ENCODE peak calls at places on chromosomes 3 and 15, in ten cellular contexts. I, S, W, B, X, J, T, P, K and O are unnamed samples.

GRCh38 chr3:120909602-120909878 is 1.5 kb downstream of the STXBP5L start:
- DNase-seq in I (no peak), S (no peak), W (peak), B (peak), X (no peak), J (no peak), T (no peak), P (no peak), K (no peak), O (no peak)

GRCh38 chr15:51750942-51751686 is at the start of gene TMOD2:
- DNase-seq in I (peak), S (peak), W (peak), B (peak), X (no peak), J (peak), T (peak), P (peak), K (no peak), O (no peak)

GRCh38 chr3:107661447-107662108 is 138.8 kb downstream of the BBX start:
- DNase-seq in I (no peak), S (no peak), W (no peak), B (no peak), X (no peak), J (peak), T (no peak), P (no peak), K (no peak), O (no peak)

GRCh38 chr3:44584646-44585501 is at the start of gene ZNF660:
- DNase-seq in I (peak), S (peak), W (peak), B (peak), X (no peak), J (peak), T (peak), P (peak), K (no peak), O (peak)

GRCh38 chr3:105473521-105474223 is 107.0 kb downstream of the ALCAM start:
- DNase-seq in I (no peak), S (no peak), W (peak), B (no peak), X (no peak), J (peak), T (peak), P (no peak), K (no peak), O (no peak)

GRCh38 chr3:1275495-1275894 is 182.7 kb downstream of the CNTN6 start:
- DNase-seq in I (no peak), S (peak), W (peak), B (no peak), X (no peak), J (peak), T (no peak), P (no peak), K (no peak), O (no peak)

GRCh38 chr3:115627180-115628074 is 4.1 kb downstream of the GAP43 start:
- DNase-seq in I (no peak), S (no peak), W (no peak), B (no peak), X (no peak), J (no peak), T (no peak), P (no peak), K (no peak), O (no peak)

GRCh38 chr3:187016639-187017345 is 86.5 kb downstream of the ST6GAL1 start:
- DNase-seq in I (no peak), S (no peak), W (no peak), B (no peak), X (no peak), J (peak), T (peak), P (no peak), K (no peak), O (no peak)

GRCh38 chr3:168545591-168545990 is 449.9 kb upstream of the GOLIM4 start:
- DNase-seq in I (no peak), S (no peak), W (peak), B (no peak), X (no peak), J (no peak), T (peak), P (no peak), K (no peak), O (no peak)

GRCh38 chr3:15470261-15470660 is 42.9 kb downstream of the EAF1 start:
- DNase-seq in I (no peak), S (no peak), W (no peak), B (no peak), X (no peak), J (no peak), T (no peak), P (no peak), K (no peak), O (peak)

GRCh38 chr3:97958796-97959195 is 13.4 kb downstream of the RIOX2 start:
- DNase-seq in I (no peak), S (no peak), W (no peak), B (no peak), X (no peak), J (no peak), T (no peak), P (no peak), K (no peak), O (no peak)

GRCh38 chr3:62604301-62604700 is 231.0 kb upstream of the FEZF2 start:
- DNase-seq in I (no peak), S (no peak), W (no peak), B (peak), X (no peak), J (peak), T (peak), P (no peak), K (no peak), O (no peak)

GRCh38 chr15:39695793-39696192 is 86.8 kb downstream of the FSIP1 start:
- DNase-seq in I (no peak), S (no peak), W (no peak), B (no peak), X (no peak), J (no peak), T (no peak), P (no peak), K (no peak), O (no peak)

GRCh38 chr3:75781079-75781745 is 4.1 kb downstream of the ZNF717 start:
- DNase-seq in I (no peak), S (no peak), W (no peak), B (no peak), X (no peak), J (no peak), T (no peak), P (no peak), K (no peak), O (no peak)

GRCh38 chr3:153290278-153291015 is 128.4 kb downstream of the RAP2B start:
- DNase-seq in I (no peak), S (no peak), W (no peak), B (no peak), X (no peak), J (peak), T (no peak), P (no peak), K (no peak), O (no peak)

GRCh38 chr3:73520931-73521461 is 103.7 kb downstream of the PDZRN3 start:
- DNase-seq in I (peak), S (no peak), W (no peak), B (peak), X (no peak), J (peak), T (peak), P (no peak), K (no peak), O (no peak)

GRCh38 chr3:5389057-5389456 is 201.6 kb downstream of the EDEM1 start:
- DNase-seq in I (no peak), S (no peak), W (no peak), B (no peak), X (no peak), J (no peak), T (no peak), P (no peak), K (no peak), O (no peak)

GRCh38 chr3:102195198-102195948 is 239.4 kb upstream of the ZPLD1 start:
- DNase-seq in I (peak), S (no peak), W (peak), B (peak), X (no peak), J (no peak), T (no peak), P (peak), K (no peak), O (no peak)

GRCh38 chr15:95511680-95512079 is 818.8 kb upstream of the NR2F2 start:
- DNase-seq in I (no peak), S (no peak), W (no peak), B (no peak), X (no peak), J (peak), T (peak), P (no peak), K (no peak), O (no peak)

GRCh38 chr15:78914027-78914764 is 30.6 kb downstream of the CTSH start:
- DNase-seq in I (no peak), S (no peak), W (no peak), B (no peak), X (no peak), J (peak), T (no peak), P (peak), K (peak), O (peak)

GRCh38 chr3:143443851-143444331 is 324.3 kb downstream of the CHST2 start:
- DNase-seq in I (peak), S (no peak), W (no peak), B (peak), X (no peak), J (peak), T (peak), P (peak), K (peak), O (no peak)

GRCh38 chr3:21326704-21327103 is 424.3 kb downstream of the ZNF385D start:
- DNase-seq in I (no peak), S (no peak), W (no peak), B (no peak), X (no peak), J (peak), T (peak), P (no peak), K (no peak), O (no peak)

GRCh38 chr15:78162038-78162437 is 12.9 kb downstream of the IDH3A start:
- DNase-seq in I (no peak), S (peak), W (no peak), B (no peak), X (no peak), J (no peak), T (no peak), P (no peak), K (no peak), O (no peak)

DNA sequence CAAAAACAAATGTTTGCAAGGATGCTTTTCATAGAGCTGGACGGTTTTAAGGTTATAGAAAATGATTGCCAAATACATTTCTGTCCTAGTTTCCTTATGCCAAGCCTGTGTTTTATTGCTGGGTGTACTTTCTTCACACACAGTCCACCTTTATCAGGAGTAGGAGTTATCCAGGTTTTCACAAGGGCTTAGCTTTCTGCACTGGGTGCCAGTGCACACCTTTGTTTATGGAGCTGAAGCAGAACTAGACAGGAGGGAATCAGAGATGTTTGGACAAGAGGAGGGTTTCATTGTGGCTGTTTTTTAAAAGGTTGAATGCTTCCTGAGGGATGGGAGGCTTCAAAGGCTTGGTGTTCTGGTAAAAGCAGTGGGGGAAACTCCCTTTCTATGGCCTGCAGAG is 29.5 kb upstream of the FAM3D start:
- DNase-seq in I (no peak), S (no peak), W (no peak), B (peak), X (no peak), J (no peak), T (no peak), P (peak), K (no peak), O (no peak)
- H3K27ac ChIP-seq in I (no peak), S (no peak), W (no peak), B (no peak), X (no peak), J (no peak), T (no peak), P (peak), K (no peak), O (no peak)

DNA sequence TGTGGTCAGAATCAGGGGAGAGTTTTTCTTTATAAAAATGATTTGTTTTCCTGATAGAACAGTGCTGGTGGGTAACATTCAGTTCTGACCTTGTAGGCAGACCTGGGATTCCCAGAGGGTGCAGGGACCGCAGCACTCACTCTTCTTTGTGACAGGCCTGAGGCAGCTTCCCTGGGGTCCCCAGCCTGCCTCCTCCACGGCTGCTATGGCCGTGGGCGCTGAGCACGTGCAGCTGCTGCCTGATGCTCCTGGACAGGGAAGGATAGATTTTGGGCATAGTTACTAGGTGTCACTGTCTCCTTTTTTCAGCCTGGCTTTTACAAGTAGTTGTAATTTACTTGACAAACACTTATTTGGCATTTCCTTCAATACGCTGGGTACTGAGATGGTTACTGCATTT is 39.1 kb downstream of the CACNA1D start:
- DNase-seq in I (no peak), S (no peak), W (no peak), B (no peak), X (no peak), J (no peak), T (no peak), P (no peak), K (no peak), O (no peak)
- H3K27ac ChIP-seq in I (no peak), S (no peak), W (peak), B (no peak), X (no peak), J (no peak), T (no peak), P (no peak), K (no peak), O (no peak)

DNA sequence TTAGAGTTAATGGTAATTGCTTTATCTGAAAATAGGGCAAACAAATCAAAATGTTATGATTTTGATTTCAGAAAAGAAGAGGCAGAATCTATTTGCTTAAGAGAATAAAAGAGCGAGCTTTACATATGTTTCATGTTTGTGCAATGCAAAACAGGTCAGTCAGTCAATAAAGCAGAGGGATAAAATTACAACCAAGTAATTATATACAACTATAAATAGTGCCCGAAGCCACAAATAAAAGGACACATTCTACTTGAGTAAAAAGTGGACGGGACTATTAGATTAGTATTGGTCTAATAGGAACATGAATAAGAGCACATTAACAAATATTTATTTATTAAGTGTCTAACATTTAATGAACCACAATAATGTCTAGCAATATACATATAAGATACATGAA is 16.6 kb downstream of the HSPBAP1 start:
- DNase-seq in I (no peak), S (no peak), W (no peak), B (no peak), X (no peak), J (no peak), T (no peak), P (no peak), K (no peak), O (no peak)
- H3K27ac ChIP-seq in I (no peak), S (no peak), W (no peak), B (no peak), X (no peak), J (no peak), T (no peak), P (no peak), K (no peak), O (no peak)

DNA sequence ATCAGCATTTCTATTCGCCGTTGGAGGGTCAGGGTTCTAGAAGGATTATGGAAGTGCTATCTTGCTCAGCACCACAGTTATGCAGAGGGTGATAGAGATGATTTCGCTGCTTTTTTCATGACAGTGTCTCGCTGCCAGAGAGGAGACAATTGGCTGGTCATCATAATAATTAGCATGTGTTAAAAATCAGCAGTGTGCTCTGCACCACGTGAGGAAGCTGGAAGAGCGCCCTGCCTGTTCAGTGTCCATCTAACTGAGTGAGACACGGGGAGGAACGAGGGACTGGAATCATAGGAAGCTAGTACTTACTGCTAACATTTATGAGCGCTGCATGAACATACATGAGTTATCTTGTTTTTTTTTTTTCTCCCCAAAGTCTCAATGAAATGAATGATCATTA is 116.2 kb upstream of the PLAAT1 start:
- DNase-seq in I (no peak), S (peak), W (no peak), B (no peak), X (no peak), J (no peak), T (no peak), P (no peak), K (no peak), O (no peak)
- H3K27ac ChIP-seq in I (no peak), S (no peak), W (no peak), B (no peak), X (no peak), J (no peak), T (no peak), P (no peak), K (no peak), O (no peak)

GRCh38 chr3:79824166-79824565 is 56.4 kb upstream of the ROBO1 start:
- DNase-seq in I (no peak), S (no peak), W (no peak), B (no peak), X (no peak), J (no peak), T (no peak), P (no peak), K (no peak), O (peak)
- H3K27ac ChIP-seq in I (no peak), S (no peak), W (no peak), B (no peak), X (no peak), J (no peak), T (no peak), P (no peak), K (no peak), O (no peak)

DNA sequence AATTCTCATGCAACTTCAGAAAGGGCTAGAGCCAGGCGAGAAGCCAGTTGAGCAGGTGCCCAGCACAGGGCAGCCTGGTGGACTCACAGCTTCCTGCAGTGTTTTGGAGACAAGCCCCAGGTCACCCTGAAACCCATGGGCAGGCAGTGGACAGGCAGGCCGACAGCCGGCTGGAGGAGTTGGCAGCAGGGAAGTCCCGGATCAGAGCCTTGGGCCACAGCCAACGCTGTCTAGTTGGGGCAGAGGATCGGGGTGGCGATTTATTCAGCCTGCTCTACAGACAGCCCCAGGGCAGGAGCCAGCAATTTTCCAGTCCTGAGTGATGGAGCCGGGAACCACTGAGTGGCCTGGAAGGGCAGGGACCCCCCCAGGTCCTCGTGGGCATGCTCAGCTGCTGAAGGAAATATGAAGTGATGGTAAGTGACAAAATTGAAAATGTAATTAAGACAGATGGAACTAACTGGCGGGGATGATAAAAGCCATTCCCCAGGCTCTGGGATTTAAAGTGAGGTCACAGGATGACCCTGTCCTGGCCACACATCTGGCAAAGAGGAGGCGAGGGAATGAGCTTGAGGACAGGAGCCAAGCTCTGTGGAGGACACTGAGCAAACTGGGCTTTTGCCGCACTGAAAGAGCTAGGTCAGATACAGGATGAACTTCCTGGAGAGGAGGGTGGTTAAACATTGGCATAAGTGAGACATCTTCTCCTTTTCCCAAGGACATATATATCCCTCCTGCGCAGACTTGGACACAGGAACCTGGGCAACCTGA is 34.4 kb upstream of the TBC1D21 start:
- DNase-seq in I (no peak), S (peak), W (no peak), B (peak), X (no peak), J (peak), T (no peak), P (peak), K (no peak), O (peak)
- H3K27ac ChIP-seq in I (no peak), S (no peak), W (no peak), B (no peak), X (no peak), J (no peak), T (no peak), P (no peak), K (no peak), O (no peak)

GRCh38 chr3:135970500-135971116 is 5.1 kb downstream of the PPP2R3A start:
- DNase-seq in I (no peak), S (peak), W (no peak), B (no peak), X (no peak), J (peak), T (peak), P (no peak), K (no peak), O (no peak)

GRCh38 chr3:135966875-135967274 is 1.3 kb downstream of the PPP2R3A start:
- DNase-seq in I (no peak), S (no peak), W (no peak), B (no peak), X (no peak), J (peak), T (no peak), P (no peak), K (no peak), O (no peak)

GRCh38 chr3:135966349-135966695 is 794 bp downstream of the PPP2R3A start:
- DNase-seq in I (peak), S (peak), W (peak), B (no peak), X (no peak), J (no peak), T (no peak), P (no peak), K (no peak), O (no peak)

GRCh38 chr3:135965506-135966348 is at the start of gene PPP2R3A:
- DNase-seq in I (peak), S (peak), W (peak), B (peak), X (no peak), J (peak), T (peak), P (peak), K (peak), O (peak)

DNA sequence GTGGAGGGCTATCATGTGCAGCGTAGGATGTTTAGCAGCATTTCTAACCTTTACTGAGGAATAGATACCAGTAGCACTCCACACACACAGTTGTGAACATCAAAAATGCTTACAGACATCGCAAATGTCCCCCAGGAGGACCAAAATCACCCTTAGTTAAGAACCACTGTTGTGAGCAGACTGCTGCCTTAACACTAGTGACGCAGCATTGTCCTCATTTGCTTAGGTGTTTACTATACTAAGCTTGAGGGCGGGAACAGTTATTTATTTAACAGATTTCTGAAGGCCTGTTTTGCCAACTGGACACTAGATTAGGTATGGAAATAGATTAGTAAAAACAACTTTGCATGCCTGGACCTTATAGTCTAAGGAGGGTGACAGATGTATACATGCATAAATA is 2.3 kb downstream of the PPP2R3A start:
- DNase-seq in I (no peak), S (no peak), W (no peak), B (no peak), X (no peak), J (no peak), T (no peak), P (no peak), K (no peak), O (no peak)
- H3K27ac ChIP-seq in I (no peak), S (no peak), W (peak), B (no peak), X (no peak), J (no peak), T (no peak), P (peak), K (no peak), O (peak)

GRCh38 chr3:183810643-183811594 is 14.5 kb downstream of the MAP6D1 start:
- DNase-seq in I (no peak), S (no peak), W (no peak), B (no peak), X (no peak), J (no peak), T (no peak), P (no peak), K (no peak), O (no peak)
- H3K27ac ChIP-seq in I (no peak), S (peak), W (no peak), B (no peak), X (no peak), J (no peak), T (no peak), P (no peak), K (no peak), O (no peak)

GRCh38 chr3:12837295-12837986 is 3.9 kb downstream of the RPL32 start:
- DNase-seq in I (no peak), S (no peak), W (no peak), B (no peak), X (no peak), J (no peak), T (no peak), P (no peak), K (no peak), O (no peak)
- H3K27ac ChIP-seq in I (no peak), S (no peak), W (peak), B (no peak), X (no peak), J (no peak), T (peak), P (no peak), K (no peak), O (no peak)